ENCODE peak calls at places on chromosomes 2 and 18, in nine cellular contexts. T is HepG2, V is breast epithelium, Y is neuronal stem cell, B is IMR-90, X is A549, A is hepatocyte, R is GM23338, Z is lung. S is an unnamed sample. For H3K4me1, the result is how much of the 10 kb centered on the place peaks cover.

GRCh38 chr2:238987352-238987981 is 139.6 kb downstream of the TWIST2 start:
- DNase-seq in T (no peak), V (no peak), Y (no peak), B (no peak), X (no peak), A (no peak), R (no peak), Z (no peak), S (no peak)

GRCh38 chr2:69231760-69232277 is 155.2 kb downstream of the GFPT1 start:
- DNase-seq in T (no peak), V (no peak), Y (no peak), B (no peak), X (no peak), A (no peak), R (no peak), Z (no peak), S (no peak)

GRCh38 chr2:225196579-225196978 is 154.3 kb upstream of the DOCK10 start:
- DNase-seq in T (no peak), V (no peak), Y (no peak), B (peak), X (no peak), A (no peak), R (no peak), Z (no peak), S (no peak)

GRCh38 chr2:240232264-240232915 is 91.9 kb upstream of the OTOS start:
- DNase-seq in T (no peak), V (no peak), Y (no peak), B (no peak), X (no peak), A (no peak), R (no peak), Z (no peak), S (no peak)

GRCh38 chr2:220736778-220737177 is 835.3 kb downstream of the EPHA4 start:
- DNase-seq in T (no peak), V (no peak), Y (no peak), B (peak), X (peak), A (no peak), R (peak), Z (no peak), S (no peak)

GRCh38 chr2:177296047-177296446 is 31.5 kb upstream of the NFE2L2 start:
- DNase-seq in T (peak), V (no peak), Y (no peak), B (peak), X (peak), A (no peak), R (no peak), Z (no peak), S (no peak)

GRCh38 chr18:75335511-75335910 is 92.0 kb downstream of the SMIM21 start:
- DNase-seq in T (no peak), V (no peak), Y (no peak), B (no peak), X (no peak), A (no peak), R (no peak), Z (no peak), S (no peak)

GRCh38 chr2:143513081-143513480 is 383.9 kb downstream of the ARHGAP15 start:
- DNase-seq in T (peak), V (no peak), Y (peak), B (peak), X (peak), A (peak), R (peak), Z (no peak), S (peak)

GRCh38 chr2:151032741-151033152 is 228.9 kb downstream of the RBM43 start:
- DNase-seq in T (no peak), V (no peak), Y (no peak), B (peak), X (no peak), A (peak), R (no peak), Z (no peak), S (no peak)

GRCh38 chr2:28095622-28096021 is 205.1 kb downstream of the BABAM2 start:
- DNase-seq in T (no peak), V (no peak), Y (no peak), B (no peak), X (no peak), A (no peak), R (no peak), Z (no peak), S (no peak)

GRCh38 chr18:47343291-47343690 is 91.8 kb upstream of the SKOR2 start:
- DNase-seq in T (no peak), V (no peak), Y (no peak), B (no peak), X (no peak), A (no peak), R (no peak), Z (no peak), S (no peak)

GRCh38 chr2:67574230-67574629 is 177.1 kb downstream of the ETAA1 start:
- DNase-seq in T (no peak), V (no peak), Y (no peak), B (peak), X (peak), A (no peak), R (no peak), Z (no peak), S (no peak)

GRCh38 chr2:125711081-125711480 is 944.9 kb upstream of the GYPC start:
- DNase-seq in T (no peak), V (no peak), Y (no peak), B (no peak), X (no peak), A (peak), R (no peak), Z (no peak), S (no peak)

GRCh38 chr2:239057533-239057932 is 209.6 kb downstream of the TWIST2 start:
- DNase-seq in T (no peak), V (no peak), Y (no peak), B (no peak), X (no peak), A (no peak), R (no peak), Z (no peak), S (no peak)

GRCh38 chr2:241289053-241289452 is 26.4 kb downstream of the HDLBP start:
- DNase-seq in T (no peak), V (no peak), Y (no peak), B (no peak), X (no peak), A (no peak), R (no peak), Z (no peak), S (no peak)

GRCh38 chr2:239143858-239144712 is 256.7 kb downstream of the HDAC4 start:
- DNase-seq in T (peak), V (no peak), Y (peak), B (peak), X (peak), A (peak), R (peak), Z (peak), S (peak)

GRCh38 chr2:174919886-174920595 is 85.1 kb downstream of the CHN1 start:
- DNase-seq in T (no peak), V (no peak), Y (no peak), B (peak), X (no peak), A (no peak), R (no peak), Z (no peak), S (no peak)

GRCh38 chr2:229726643-229727042 is 12.3 kb upstream of the DNER start:
- DNase-seq in T (no peak), V (no peak), Y (no peak), B (no peak), X (no peak), A (no peak), R (no peak), Z (no peak), S (no peak)

GRCh38 chr2:70190086-70190412 is 770 bp downstream of the C2orf42 start:
- DNase-seq in T (no peak), V (no peak), Y (no peak), B (peak), X (no peak), A (peak), R (peak), Z (no peak), S (peak)

GRCh38 chr2:171345971-171346722 is 87.6 kb downstream of the METTL8 start:
- DNase-seq in T (no peak), V (no peak), Y (no peak), B (no peak), X (no peak), A (no peak), R (no peak), Z (no peak), S (no peak)

GRCh38 chr18:35038881-35039491 is 2.2 kb upstream of the MAPRE2 start:
- DNase-seq in T (no peak), V (no peak), Y (no peak), B (no peak), X (no peak), A (no peak), R (no peak), Z (no peak), S (no peak)

GRCh38 chr18:35040988-35041751 is at the start of gene MAPRE2:
- DNase-seq in T (peak), V (peak), Y (peak), B (peak), X (peak), A (peak), R (peak), Z (peak), S (peak)

GRCh38 chr18:35038029-35038428 is 3.2 kb upstream of the MAPRE2 start:
- DNase-seq in T (no peak), V (no peak), Y (no peak), B (no peak), X (no peak), A (no peak), R (no peak), Z (no peak), S (no peak)

GRCh38 chr18:35040638-35040987 is 600 bp upstream of the MAPRE2 start:
- DNase-seq in T (no peak), V (no peak), Y (no peak), B (no peak), X (no peak), A (no peak), R (no peak), Z (no peak), S (no peak)

GRCh38 chr18:35039633-35040032 is 1.6 kb upstream of the MAPRE2 start:
- DNase-seq in T (no peak), V (no peak), Y (no peak), B (peak), X (no peak), A (no peak), R (no peak), Z (no peak), S (no peak)
- H3K4me1 ChIP-seq in T (under half), V (under half), Y (under half), B (under half), X (under half), A (under half), R (under half), Z (under half), S (under half)

DNA sequence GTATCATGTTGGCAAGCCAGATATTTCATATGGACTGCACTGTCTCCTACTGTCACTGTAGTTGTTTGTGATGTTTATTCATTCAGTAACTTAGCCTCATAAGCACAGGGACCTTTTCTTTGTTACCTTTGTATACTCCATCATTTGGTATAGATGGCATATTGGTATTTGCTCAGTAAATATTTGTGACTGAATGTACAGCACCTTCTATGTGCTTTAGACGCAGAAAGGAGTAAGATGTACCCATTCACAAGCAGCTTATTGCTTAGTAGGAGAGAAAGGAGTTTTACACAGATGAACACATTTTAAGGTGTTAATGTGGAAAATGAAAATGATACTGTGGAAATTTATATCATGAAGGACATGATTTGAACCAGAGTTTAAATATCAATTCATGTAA is 12.0 kb downstream of the EPC2 start:
- DNase-seq in T (no peak), V (no peak), Y (no peak), B (no peak), X (no peak), A (no peak), R (no peak), Z (no peak), S (no peak)
- H3K4me1 ChIP-seq in T (under half), V (under half), Y (under half), B (under half), X (under half), A (under half), R (under half), Z (under half), S (under half)

GRCh38 chr2:61461404-61461803 is 9.5 kb downstream of the USP34 start:
- DNase-seq in T (no peak), V (no peak), Y (no peak), B (no peak), X (no peak), A (no peak), R (no peak), Z (no peak), S (no peak)

GRCh38 chr2:61456070-61456745 is 14.7 kb downstream of the USP34 start:
- DNase-seq in T (peak), V (no peak), Y (no peak), B (no peak), X (no peak), A (no peak), R (no peak), Z (no peak), S (no peak)

GRCh38 chr2:61463769-61464475 is 7.0 kb downstream of the USP34 start:
- DNase-seq in T (no peak), V (no peak), Y (no peak), B (no peak), X (no peak), A (no peak), R (no peak), Z (no peak), S (peak)

GRCh38 chr2:61456746-61457420 is 14.0 kb downstream of the USP34 start:
- DNase-seq in T (no peak), V (no peak), Y (no peak), B (no peak), X (no peak), A (no peak), R (no peak), Z (no peak), S (no peak)

DNA sequence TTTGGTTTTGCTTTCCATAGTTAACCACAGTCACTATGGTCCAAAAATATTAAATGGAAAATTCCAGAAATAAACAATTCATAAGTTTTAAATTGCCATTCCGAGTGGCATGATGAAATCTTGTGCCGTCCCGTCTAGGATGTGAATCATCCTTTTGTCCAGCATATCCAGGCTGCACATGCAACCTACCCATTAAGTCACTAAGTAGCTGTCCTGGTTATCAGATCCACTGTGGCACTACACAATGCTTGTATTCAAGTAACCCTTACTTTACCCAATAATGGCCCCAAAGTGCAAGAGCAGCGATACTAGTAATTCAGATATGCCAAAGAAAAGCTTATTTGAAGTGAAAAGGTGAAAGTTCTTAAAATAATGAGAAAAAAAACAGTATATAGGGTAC is 10.7 kb downstream of the USP34 start:
- DNase-seq in T (peak), V (no peak), Y (no peak), B (peak), X (peak), A (no peak), R (no peak), Z (no peak), S (no peak)
- H3K4me1 ChIP-seq in T (half or more), V (under half), Y (under half), B (under half), X (half or more), A (under half), R (under half), Z (under half), S (under half)

GRCh38 chr2:64111426-64111825 is 32.8 kb downstream of the PELI1 start:
- DNase-seq in T (no peak), V (no peak), Y (no peak), B (peak), X (no peak), A (no peak), R (no peak), Z (no peak), S (no peak)

GRCh38 chr2:64112016-64112415 is 32.2 kb downstream of the PELI1 start:
- DNase-seq in T (no peak), V (no peak), Y (no peak), B (no peak), X (no peak), A (no peak), R (no peak), Z (no peak), S (no peak)

GRCh38 chr2:64106481-64106880 is 37.7 kb downstream of the PELI1 start:
- DNase-seq in T (no peak), V (no peak), Y (no peak), B (no peak), X (no peak), A (no peak), R (no peak), Z (no peak), S (no peak)

GRCh38 chr2:64105676-64106461 is 38.4 kb downstream of the PELI1 start:
- DNase-seq in T (peak), V (no peak), Y (no peak), B (no peak), X (peak), A (peak), R (no peak), Z (no peak), S (no peak)

GRCh38 chr2:64108842-64109241 is 35.4 kb downstream of the PELI1 start:
- DNase-seq in T (no peak), V (no peak), Y (no peak), B (no peak), X (no peak), A (no peak), R (no peak), Z (no peak), S (no peak)
- H3K4me1 ChIP-seq in T (half or more), V (under half), Y (under half), B (under half), X (under half), A (under half), R (under half), Z (under half), S (under half)

GRCh38 chr2:16020389-16021008 is 80.1 kb downstream of the MYCN start:
- DNase-seq in T (no peak), V (no peak), Y (no peak), B (no peak), X (no peak), A (no peak), R (no peak), Z (no peak), S (no peak)

GRCh38 chr2:16019060-16019475 is 78.7 kb downstream of the MYCN start:
- DNase-seq in T (no peak), V (no peak), Y (no peak), B (no peak), X (no peak), A (no peak), R (no peak), Z (no peak), S (no peak)

GRCh38 chr2:16018277-16019059 is 78.1 kb downstream of the MYCN start:
- DNase-seq in T (no peak), V (no peak), Y (no peak), B (no peak), X (no peak), A (no peak), R (no peak), Z (no peak), S (no peak)

GRCh38 chr2:16021611-16022363 is 81.4 kb downstream of the MYCN start:
- DNase-seq in T (no peak), V (no peak), Y (no peak), B (no peak), X (no peak), A (no peak), R (no peak), Z (peak), S (no peak)

GRCh38 chr2:16019617-16020351 is 79.4 kb downstream of the MYCN start:
- DNase-seq in T (no peak), V (no peak), Y (no peak), B (no peak), X (no peak), A (no peak), R (no peak), Z (no peak), S (no peak)
- H3K4me1 ChIP-seq in T (under half), V (under half), Y (under half), B (under half), X (under half), A (under half), R (under half), Z (under half), S (under half)

GRCh38 chr2:85744771-85745601 is 8.8 kb upstream of the ATOH8 start:
- DNase-seq in T (no peak), V (no peak), Y (no peak), B (peak), X (no peak), A (no peak), R (no peak), Z (no peak), S (no peak)

GRCh38 chr2:85745619-85746018 is 8.2 kb upstream of the ATOH8 start:
- DNase-seq in T (no peak), V (no peak), Y (no peak), B (no peak), X (no peak), A (no peak), R (no peak), Z (no peak), S (no peak)

GRCh38 chr2:85743304-85743978 is 10.3 kb upstream of the ATOH8 start:
- DNase-seq in T (no peak), V (no peak), Y (no peak), B (peak), X (peak), A (peak), R (no peak), Z (no peak), S (no peak)

GRCh38 chr2:85741811-85742507 is 11.8 kb upstream of the ATOH8 start:
- DNase-seq in T (peak), V (peak), Y (peak), B (peak), X (peak), A (peak), R (no peak), Z (peak), S (no peak)

GRCh38 chr2:85744055-85744454 is 9.7 kb upstream of the ATOH8 start:
- DNase-seq in T (no peak), V (no peak), Y (no peak), B (no peak), X (no peak), A (no peak), R (no peak), Z (no peak), S (no peak)
- H3K4me1 ChIP-seq in T (under half), V (under half), Y (under half), B (under half), X (half or more), A (under half), R (under half), Z (under half), S (under half)

GRCh38 chr2:191245869-191246531 is 796 bp downstream of the MYO1B start:
- DNase-seq in T (peak), V (peak), Y (peak), B (peak), X (peak), A (peak), R (peak), Z (peak), S (peak)
- H3K4me1 ChIP-seq in T (half or more), V (under half), Y (under half), B (under half), X (under half), A (under half), R (under half), Z (under half), S (under half)